ENCODE peak calls at places on chromosomes 13 and 19, in seven cellular contexts. E, S, L, R, Z, M and B are unnamed samples.

GRCh38 chr19:12838182-12838890 is at the start of gene MAST1:
- DNase-seq in L (no peak), S (no peak), Z (no peak), E (peak; percentile 74), M (no peak), R (no peak), B (peak; percentile 45)

GRCh38 chr19:4664642-4665041 is 5.5 kb downstream of the MYDGF start:
- DNase-seq in R (no peak), Z (no peak), E (no peak), L (no peak), S (no peak), M (no peak), B (no peak)

GRCh38 chr19:42113641-42114348 is 18.5 kb downstream of the POU2F2 start:
- DNase-seq in E (peak; percentile 93), R (no peak), S (no peak), L (peak; percentile 71), M (no peak), Z (no peak), B (no peak)

GRCh38 chr19:23384858-23385257 is 10.4 kb downstream of the ZNF91 start:
- DNase-seq in L (no peak), E (no peak), R (no peak), S (no peak), Z (no peak), M (no peak), B (no peak)

GRCh38 chr13:34357435-34358232 is 539.7 kb downstream of the RFC3 start:
- DNase-seq in Z (no peak), E (no peak), S (no peak), M (no peak), R (no peak), L (no peak), B (no peak)

GRCh38 chr19:43380771-43381386 is 27.4 kb downstream of the CD177 start:
- DNase-seq in Z (no peak), E (no peak), S (peak; percentile 40), R (no peak), M (no peak), L (no peak), B (no peak)

GRCh38 chr19:811511-812048 is 10.2 kb downstream of the PLPPR3 start:
- DNase-seq in Z (no peak), E (peak; percentile 30), S (no peak), M (no peak), L (no peak), R (no peak), B (no peak)

GRCh38 chr19:18173572-18174294 is at the start of gene IFI30:
- DNase-seq in E (peak; percentile 92), S (peak; percentile 73), M (peak; percentile 88), Z (peak; percentile 79), L (no peak), R (no peak), B (peak; percentile 57)

GRCh38 chr19:1058112-1058511 is 8.9 kb upstream of the ARHGAP45 start:
- DNase-seq in Z (no peak), L (no peak), M (no peak), R (no peak), E (peak; percentile 11), S (no peak), B (no peak)

GRCh38 chr19:3471954-3472655 is 8.2 kb downstream of the SMIM24 start:
- DNase-seq in E (peak; percentile 30), R (no peak), L (no peak), M (no peak), Z (peak; percentile 44), S (peak; percentile 19), B (no peak)

GRCh38 chr13:28820099-28821051 is at the start of gene MTUS2:
- DNase-seq in L (no peak), S (no peak), E (no peak), R (no peak), M (no peak), Z (no peak), B (no peak)

GRCh38 chr13:44267966-44268365 is 105.7 kb upstream of the SERP2 start:
- DNase-seq in L (peak; percentile 70), S (no peak), E (no peak), M (no peak), R (no peak), Z (no peak), B (no peak)

GRCh38 chr13:44044544-44045178 is 165.0 kb downstream of the LACC1 start:
- DNase-seq in E (no peak), L (no peak), Z (no peak), S (no peak), M (peak; percentile 40), R (no peak), B (no peak)

GRCh38 chr13:113448885-113449692 is 4.2 kb downstream of the ADPRHL1 start:
- DNase-seq in S (no peak), Z (no peak), L (no peak), E (peak; percentile 77), M (no peak), R (peak; percentile 29), B (no peak)

GRCh38 chr19:34402074-34402600 is 2.1 kb upstream of the PDCD2L start:
- DNase-seq in Z (no peak), M (no peak), E (no peak), L (no peak), R (no peak), S (no peak), B (no peak)